ENCODE peak calls at places on chromosomes 2 and 18, in five cellular contexts. A, X, G, Y and D are unnamed samples.

GRCh38 chr18:73879771-73880170 is 267.9 kb downstream of the FBXO15 start:
- DNase-seq in X (no peak), G (no peak), A (peak), Y (no peak), D (no peak)

GRCh38 chr2:47767880-47768609 is 14.9 kb upstream of the MSH6 start:
- DNase-seq in Y (no peak), X (peak), G (peak), A (peak), D (no peak)

GRCh38 chr2:111897924-111898702 is at the start of gene MERTK:
- DNase-seq in X (peak), Y (no peak), A (no peak), G (peak), D (no peak)

GRCh38 chr2:151762694-151763093 is 28.4 kb upstream of the NEB start:
- DNase-seq in Y (no peak), X (no peak), G (no peak), A (no peak), D (no peak)

GRCh38 chr2:190587106-190587505 is 52.6 kb upstream of the NEMP2 start:
- DNase-seq in G (no peak), Y (no peak), X (no peak), A (no peak), D (no peak)

GRCh38 chr2:191050640-191050987 is 36.6 kb upstream of the STAT1 start:
- DNase-seq in A (peak), Y (no peak), X (no peak), G (no peak), D (no peak)

GRCh38 chr2:157331696-157332095 is 6.1 kb upstream of the ERMN start:
- DNase-seq in Y (no peak), A (no peak), X (no peak), G (no peak), D (no peak)

GRCh38 chr2:219911541-219911940 is 284.1 kb downstream of the SLC4A3 start:
- DNase-seq in G (no peak), X (no peak), A (no peak), Y (no peak), D (no peak)

GRCh38 chr2:236160366-236161081 is 7.7 kb downstream of the GBX2 start:
- DNase-seq in X (no peak), Y (no peak), A (no peak), G (no peak), D (no peak)

GRCh38 chr2:226001716-226002115 is 602.2 kb downstream of the NYAP2 start:
- DNase-seq in Y (no peak), X (no peak), G (no peak), A (no peak), D (no peak)

GRCh38 chr2:66445781-66446177 is 10.9 kb downstream of the MEIS1 start:
- DNase-seq in A (peak), X (no peak), Y (no peak), G (no peak), D (no peak)

GRCh38 chr2:10224734-10225133 is 78.0 kb upstream of the HPCAL1 start:
- DNase-seq in G (no peak), X (no peak), A (no peak), Y (no peak), D (no peak)

GRCh38 chr2:210503622-210504300 is 27.2 kb upstream of the LANCL1 start:
- DNase-seq in X (no peak), A (no peak), Y (no peak), G (no peak), D (no peak)

GRCh38 chr2:62412347-62412742 is 93.7 kb downstream of the TMEM17 start:
- DNase-seq in X (no peak), Y (no peak), A (peak), G (no peak), D (no peak)
- TF ChIP-seq CTCF in X (no peak), Y (no peak), A (no peak), G (no peak), D (no peak)

GRCh38 chr18:23583071-23583865 is 3.0 kb downstream of the NPC1 start:
- DNase-seq in Y (no peak), X (no peak), G (no peak), A (no peak), D (no peak)
- H3K4me3 ChIP-seq in Y (no peak), X (no peak), G (no peak), A (no peak), D (no peak)

GRCh38 chr2:195782156-195782555 is 125.1 kb downstream of the SLC39A10 start:
- DNase-seq in X (no peak), Y (no peak), G (no peak), A (peak), D (no peak)

DNA sequence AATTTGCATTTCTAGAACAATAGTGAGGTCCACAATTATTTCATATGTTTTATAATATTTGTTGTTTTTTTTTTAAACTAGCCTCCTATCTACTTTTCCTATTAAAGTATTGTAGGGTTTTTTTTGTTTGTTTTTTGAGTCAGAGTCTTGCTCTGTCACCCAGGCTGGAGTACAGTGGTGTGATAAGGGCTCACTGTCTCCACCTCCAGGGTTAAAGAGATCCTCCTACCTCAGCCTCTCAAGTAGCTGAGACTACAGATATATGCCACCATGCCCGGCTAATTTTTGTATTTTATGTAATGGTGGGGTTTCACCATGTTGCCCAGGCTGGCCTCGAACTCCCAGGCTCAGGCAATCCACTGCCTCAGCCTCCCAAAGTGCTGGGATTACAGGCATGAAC is 122.5 kb downstream of the SLC39A10 start:
- DNase-seq in G (no peak), Y (no peak), X (no peak), A (no peak), D (no peak)
- TF ChIP-seq CTCF in G (no peak), Y (no peak), X (no peak), A (no peak), D (no peak)

DNA sequence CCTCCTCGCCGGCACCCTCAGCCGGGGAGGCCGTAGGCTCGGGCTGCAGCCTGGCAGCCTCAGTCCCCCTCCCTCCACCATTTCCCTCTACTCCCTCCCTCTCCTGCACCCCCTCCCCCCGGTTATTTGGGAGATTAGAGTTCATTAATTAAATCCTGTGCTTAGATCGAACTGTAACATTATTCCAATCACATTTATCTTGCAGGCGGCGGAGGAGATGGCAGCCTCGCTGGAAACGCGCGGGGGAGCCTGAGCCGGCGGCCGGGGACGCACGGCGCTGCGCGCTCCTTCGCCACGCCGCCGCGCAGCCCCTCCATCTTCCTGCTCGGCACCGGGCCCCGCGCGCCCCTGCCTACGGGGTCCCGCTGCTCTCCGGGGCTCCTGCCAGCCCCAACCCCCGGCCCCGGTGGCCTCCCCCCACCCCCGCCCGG is at the start of gene ST8SIA3:
- DNase-seq in X (no peak), Y (no peak), A (no peak), G (no peak), D (no peak)
- H3K4me3 ChIP-seq in X (no peak), Y (no peak), A (no peak), G (no peak), D (no peak)

GRCh38 chr2:63486861-63487290 is 101.4 kb downstream of the WDPCP start:
- DNase-seq in X (no peak), Y (no peak), G (peak), A (no peak), D (no peak)
- TF ChIP-seq CTCF in X (no peak), Y (no peak), G (no peak), A (no peak), D (no peak)

GRCh38 chr2:75605770-75606535 is 40.6 kb upstream of the MRPL19 start:
- DNase-seq in G (peak), Y (peak), X (no peak), A (peak), D (no peak)
- H3K4me3 ChIP-seq in G (no peak), Y (no peak), X (no peak), A (no peak), D (no peak)

DNA sequence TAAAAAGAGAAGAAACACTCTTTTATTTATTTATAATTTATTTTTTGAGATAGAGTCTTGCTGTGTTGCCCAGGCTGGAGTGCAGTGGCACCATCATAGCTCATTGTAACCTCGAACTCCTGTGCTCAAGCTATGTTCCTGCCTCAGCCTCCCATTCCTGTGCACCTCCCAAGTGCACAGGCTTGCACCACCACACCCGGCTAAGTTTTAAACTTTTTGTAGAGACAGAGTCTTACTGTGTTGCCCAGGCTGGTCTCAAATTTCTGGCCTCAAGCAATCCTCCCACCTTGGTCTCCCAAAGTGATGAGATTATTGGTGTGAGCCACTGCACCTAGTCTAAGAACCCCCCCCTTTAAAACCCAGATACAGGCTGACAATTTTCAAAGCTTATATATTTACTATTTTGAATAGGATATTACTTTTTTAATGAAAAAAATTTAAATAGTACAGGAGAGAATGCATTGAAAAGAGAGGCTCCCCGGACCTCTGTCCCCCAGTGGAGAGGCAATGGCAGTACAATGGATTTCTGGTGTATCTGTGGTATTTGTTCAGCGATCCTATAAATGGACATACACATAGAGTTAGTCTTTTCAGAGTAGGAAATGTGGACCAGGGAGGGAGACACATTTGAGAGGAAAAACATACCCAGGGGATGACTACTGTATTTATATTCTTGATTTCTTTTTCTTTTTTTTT is 48.1 kb upstream of the CNOT11 start:
- DNase-seq in Y (no peak), A (no peak), X (no peak), G (no peak), D (no peak)
- TF ChIP-seq CTCF in Y (peak), A (peak), X (no peak), G (no peak), D (peak)